ENCODE peak calls at places on chromosomes 1 and 21, in eight cellular contexts. One of them, this sample, is unnamed.

GRCh38 chr1:28417441-28418277 is 48.1 kb downstream of the PHACTR4 start:
- DNase-seq in A549: peak; percentile 74
- DNase-seq in fibroblast of lung: peak; percentile 88
- DNase-seq in dorsolateral prefrontal cortex: no peak
- DNase-seq in cardiac muscle cell: peak; percentile 74
- DNase-seq in PC-3: peak; percentile 63
- DNase-seq in thyroid gland: no peak
- DNase-seq in SK-N-SH: peak; percentile 40
- DNase-seq in this sample: no peak

GRCh38 chr1:235404190-235404589 is 37.0 kb downstream of the TBCE start:
- DNase-seq in thyroid gland: no peak
- DNase-seq in PC-3: no peak
- DNase-seq in dorsolateral prefrontal cortex: no peak
- DNase-seq in cardiac muscle cell: no peak
- DNase-seq in fibroblast of lung: no peak
- DNase-seq in A549: peak; percentile 90
- DNase-seq in SK-N-SH: no peak
- DNase-seq in this sample: no peak

GRCh38 chr1:159092398-159092760 is 15.8 kb upstream of the AIM2 start:
- DNase-seq in thyroid gland: no peak
- DNase-seq in A549: no peak
- DNase-seq in fibroblast of lung: no peak
- DNase-seq in dorsolateral prefrontal cortex: no peak
- DNase-seq in SK-N-SH: no peak
- DNase-seq in PC-3: no peak
- DNase-seq in cardiac muscle cell: peak; percentile 12
- DNase-seq in this sample: no peak

GRCh38 chr21:33901421-33902288 is 13.9 kb downstream of the ATP5PO start:
- DNase-seq in cardiac muscle cell: peak; percentile 84
- DNase-seq in SK-N-SH: peak; percentile 62
- DNase-seq in thyroid gland: peak; percentile 39
- DNase-seq in A549: peak; percentile 62
- DNase-seq in dorsolateral prefrontal cortex: peak; percentile 48
- DNase-seq in fibroblast of lung: peak; percentile 63
- DNase-seq in PC-3: peak; percentile 55
- DNase-seq in this sample: no peak

GRCh38 chr1:234775477-234776246 is 165.7 kb upstream of the IRF2BP2 start:
- DNase-seq in dorsolateral prefrontal cortex: no peak
- DNase-seq in PC-3: no peak
- DNase-seq in A549: no peak
- DNase-seq in thyroid gland: no peak
- DNase-seq in fibroblast of lung: no peak
- DNase-seq in cardiac muscle cell: no peak
- DNase-seq in SK-N-SH: no peak
- DNase-seq in this sample: peak; percentile 66

GRCh38 chr1:164765557-164765956 is 206.6 kb downstream of the PBX1 start:
- DNase-seq in cardiac muscle cell: peak; percentile 81
- DNase-seq in thyroid gland: no peak
- DNase-seq in A549: peak; percentile 72
- DNase-seq in PC-3: peak; percentile 81
- DNase-seq in SK-N-SH: no peak
- DNase-seq in dorsolateral prefrontal cortex: no peak
- DNase-seq in fibroblast of lung: peak; percentile 83
- DNase-seq in this sample: no peak

GRCh38 chr1:230142608-230143209 is 75.7 kb downstream of the GALNT2 start:
- DNase-seq in thyroid gland: no peak
- DNase-seq in A549: no peak
- DNase-seq in SK-N-SH: no peak
- DNase-seq in PC-3: no peak
- DNase-seq in fibroblast of lung: no peak
- DNase-seq in dorsolateral prefrontal cortex: no peak
- DNase-seq in cardiac muscle cell: no peak
- DNase-seq in this sample: no peak

GRCh38 chr1:41714613-41715389 is 203.9 kb downstream of the HIVEP3 start:
- DNase-seq in PC-3: no peak
- DNase-seq in SK-N-SH: peak; percentile 85
- DNase-seq in dorsolateral prefrontal cortex: no peak
- DNase-seq in A549: no peak
- DNase-seq in fibroblast of lung: no peak
- DNase-seq in cardiac muscle cell: no peak
- DNase-seq in thyroid gland: no peak
- DNase-seq in this sample: no peak

GRCh38 chr1:180905927-180906326 is 6.8 kb upstream of the KIAA1614 start:
- DNase-seq in cardiac muscle cell: no peak
- DNase-seq in dorsolateral prefrontal cortex: no peak
- DNase-seq in thyroid gland: no peak
- DNase-seq in PC-3: no peak
- DNase-seq in A549: no peak
- DNase-seq in SK-N-SH: no peak
- DNase-seq in fibroblast of lung: no peak
- DNase-seq in this sample: no peak

GRCh38 chr1:3906672-3907020 is 6.6 kb upstream of the C1orf174 start:
- DNase-seq in cardiac muscle cell: no peak
- DNase-seq in thyroid gland: no peak
- DNase-seq in fibroblast of lung: no peak
- DNase-seq in A549: no peak
- DNase-seq in SK-N-SH: no peak
- DNase-seq in dorsolateral prefrontal cortex: no peak
- DNase-seq in PC-3: no peak
- DNase-seq in this sample: no peak

GRCh38 chr1:115084902-115085505 is 4.3 kb downstream of the TSPAN2 start:
- DNase-seq in SK-N-SH: peak; percentile 56
- DNase-seq in dorsolateral prefrontal cortex: no peak
- DNase-seq in PC-3: no peak
- DNase-seq in fibroblast of lung: no peak
- DNase-seq in thyroid gland: no peak
- DNase-seq in A549: no peak
- DNase-seq in cardiac muscle cell: no peak
- DNase-seq in this sample: no peak

GRCh38 chr1:95953005-95953404 is 719.0 kb downstream of the RWDD3 start:
- DNase-seq in fibroblast of lung: peak; percentile 47
- DNase-seq in SK-N-SH: peak; percentile 27
- DNase-seq in A549: no peak
- DNase-seq in dorsolateral prefrontal cortex: no peak
- DNase-seq in thyroid gland: no peak
- DNase-seq in cardiac muscle cell: peak; percentile 44
- DNase-seq in PC-3: peak; percentile 26
- DNase-seq in this sample: no peak

GRCh38 chr1:116740726-116741125 is 13.5 kb upstream of the CD2 start:
- DNase-seq in A549: no peak
- DNase-seq in fibroblast of lung: no peak
- DNase-seq in cardiac muscle cell: no peak
- DNase-seq in thyroid gland: no peak
- DNase-seq in dorsolateral prefrontal cortex: no peak
- DNase-seq in SK-N-SH: no peak
- DNase-seq in PC-3: no peak
- DNase-seq in this sample: no peak

GRCh38 chr1:63831409-63831808 is 57.6 kb downstream of the ROR1 start:
- DNase-seq in cardiac muscle cell: no peak
- DNase-seq in A549: no peak
- DNase-seq in PC-3: no peak
- DNase-seq in thyroid gland: no peak
- DNase-seq in SK-N-SH: no peak
- DNase-seq in dorsolateral prefrontal cortex: no peak
- DNase-seq in fibroblast of lung: no peak
- DNase-seq in this sample: no peak

GRCh38 chr1:31746687-31747086 is 17.5 kb downstream of the ADGRB2 start:
- DNase-seq in thyroid gland: no peak
- DNase-seq in PC-3: no peak
- DNase-seq in SK-N-SH: no peak
- DNase-seq in cardiac muscle cell: no peak
- DNase-seq in A549: no peak
- DNase-seq in fibroblast of lung: no peak
- DNase-seq in dorsolateral prefrontal cortex: no peak
- DNase-seq in this sample: no peak

GRCh38 chr1:78690516-78690915 is 40.9 kb downstream of the IFI44 start:
- DNase-seq in SK-N-SH: no peak
- DNase-seq in dorsolateral prefrontal cortex: no peak
- DNase-seq in fibroblast of lung: no peak
- DNase-seq in A549: no peak
- DNase-seq in thyroid gland: no peak
- DNase-seq in PC-3: no peak
- DNase-seq in cardiac muscle cell: no peak
- DNase-seq in this sample: no peak

GRCh38 chr1:143691400-143691891 is 280.3 kb downstream of the FAM72C start:
- DNase-seq in SK-N-SH: no peak
- DNase-seq in fibroblast of lung: no peak
- DNase-seq in PC-3: peak; percentile 11
- DNase-seq in A549: peak; percentile 89
- DNase-seq in thyroid gland: no peak
- DNase-seq in cardiac muscle cell: peak; percentile 19
- DNase-seq in dorsolateral prefrontal cortex: no peak
- DNase-seq in this sample: no peak

GRCh38 chr1:63731117-63732043 is 42.4 kb upstream of the ROR1 start:
- DNase-seq in A549: peak; percentile 97
- DNase-seq in PC-3: peak; percentile 99
- DNase-seq in thyroid gland: no peak
- DNase-seq in cardiac muscle cell: peak; percentile 77
- DNase-seq in SK-N-SH: no peak
- DNase-seq in dorsolateral prefrontal cortex: no peak
- DNase-seq in fibroblast of lung: peak; percentile 97
- DNase-seq in this sample: no peak

GRCh38 chr1:185463433-185463832 is 146.4 kb upstream of the IVNS1ABP start:
- DNase-seq in PC-3: no peak
- DNase-seq in thyroid gland: no peak
- DNase-seq in A549: no peak
- DNase-seq in fibroblast of lung: no peak
- DNase-seq in dorsolateral prefrontal cortex: no peak
- DNase-seq in cardiac muscle cell: no peak
- DNase-seq in SK-N-SH: no peak
- DNase-seq in this sample: no peak

GRCh38 chr21:45539796-45540600 is 2.2 kb downstream of the SLC19A1 start:
- DNase-seq in fibroblast of lung: no peak
- DNase-seq in A549: no peak
- DNase-seq in cardiac muscle cell: no peak
- DNase-seq in SK-N-SH: no peak
- DNase-seq in PC-3: no peak
- DNase-seq in dorsolateral prefrontal cortex: no peak
- DNase-seq in thyroid gland: peak; percentile 1
- DNase-seq in this sample: peak; percentile 69
- H3K4me3 ChIP-seq in fibroblast of lung: no peak overlapping the region
- H3K4me3 ChIP-seq in A549: no peak overlapping the region
- H3K4me3 ChIP-seq in cardiac muscle cell: no peak overlapping the region
- H3K4me3 ChIP-seq in SK-N-SH: no peak overlapping the region
- H3K4me3 ChIP-seq in PC-3: no peak overlapping the region
- H3K4me3 ChIP-seq in dorsolateral prefrontal cortex: no peak overlapping the region
- H3K4me3 ChIP-seq in thyroid gland: no peak overlapping the region
- H3K4me3 ChIP-seq in this sample: no peak overlapping the region

GRCh38 chr1:17075470-17076255 is 21.8 kb upstream of the SDHB start:
- DNase-seq in A549: peak; percentile 49
- DNase-seq in dorsolateral prefrontal cortex: no peak
- DNase-seq in PC-3: peak; percentile 72
- DNase-seq in SK-N-SH: no peak
- DNase-seq in cardiac muscle cell: peak; percentile 11
- DNase-seq in thyroid gland: no peak
- DNase-seq in fibroblast of lung: no peak
- DNase-seq in this sample: no peak
- TF ChIP-seq CTCF in A549: peak; percentile 25
- TF ChIP-seq CTCF in dorsolateral prefrontal cortex: no peak
- TF ChIP-seq CTCF in PC-3: peak; percentile 76
- TF ChIP-seq CTCF in SK-N-SH: peak; percentile 45
- TF ChIP-seq CTCF in cardiac muscle cell: peak; percentile 38
- TF ChIP-seq CTCF in thyroid gland: no peak
- TF ChIP-seq CTCF in fibroblast of lung: peak; percentile 27
- TF ChIP-seq CTCF in this sample: no peak

GRCh38 chr1:225770586-225771248 is 6.9 kb upstream of the SRP9 start:
- DNase-seq in dorsolateral prefrontal cortex: no peak
- DNase-seq in SK-N-SH: no peak
- DNase-seq in PC-3: no peak
- DNase-seq in thyroid gland: no peak
- DNase-seq in cardiac muscle cell: peak; percentile 27
- DNase-seq in fibroblast of lung: no peak
- DNase-seq in A549: no peak
- DNase-seq in this sample: no peak

GRCh38 chr1:225772848-225773247 is 4.8 kb upstream of the SRP9 start:
- DNase-seq in thyroid gland: no peak
- DNase-seq in dorsolateral prefrontal cortex: no peak
- DNase-seq in PC-3: peak; percentile 82
- DNase-seq in SK-N-SH: no peak
- DNase-seq in A549: no peak
- DNase-seq in cardiac muscle cell: no peak
- DNase-seq in fibroblast of lung: no peak
- DNase-seq in this sample: no peak

GRCh38 chr1:225774276-225775147 is 3.1 kb upstream of the SRP9 start:
- DNase-seq in PC-3: no peak
- DNase-seq in thyroid gland: no peak
- DNase-seq in fibroblast of lung: no peak
- DNase-seq in cardiac muscle cell: no peak
- DNase-seq in SK-N-SH: no peak
- DNase-seq in A549: no peak
- DNase-seq in dorsolateral prefrontal cortex: no peak
- DNase-seq in this sample: no peak

GRCh38 chr1:225771661-225772322 is 5.8 kb upstream of the SRP9 start:
- DNase-seq in cardiac muscle cell: no peak
- DNase-seq in PC-3: no peak
- DNase-seq in fibroblast of lung: no peak
- DNase-seq in dorsolateral prefrontal cortex: no peak
- DNase-seq in thyroid gland: no peak
- DNase-seq in SK-N-SH: no peak
- DNase-seq in A549: no peak
- DNase-seq in this sample: peak; percentile 63

GRCh38 chr1:225772323-225772768 is 5.3 kb upstream of the SRP9 start:
- DNase-seq in thyroid gland: peak; percentile 90
- DNase-seq in PC-3: peak; percentile 99
- DNase-seq in dorsolateral prefrontal cortex: peak; percentile 84
- DNase-seq in A549: peak; percentile 90
- DNase-seq in cardiac muscle cell: peak; percentile 93
- DNase-seq in fibroblast of lung: peak; percentile 90
- DNase-seq in SK-N-SH: peak; percentile 79
- DNase-seq in this sample: peak; percentile 88
- H3K27ac ChIP-seq in thyroid gland: no peak overlapping the region
- H3K27ac ChIP-seq in PC-3: peak overlapping the region; percentile 87
- H3K27ac ChIP-seq in dorsolateral prefrontal cortex: peak overlapping the region; percentile 81
- H3K27ac ChIP-seq in A549: peak overlapping the region; percentile 83
- H3K27ac ChIP-seq in cardiac muscle cell: no peak overlapping the region
- H3K27ac ChIP-seq in fibroblast of lung: no peak overlapping the region
- H3K27ac ChIP-seq in SK-N-SH: peak overlapping the region; percentile 78
- H3K27ac ChIP-seq in this sample: peak overlapping the region; percentile 40

GRCh38 chr1:179744401-179745130 is 1.5 kb downstream of the FAM163A start:
- DNase-seq in PC-3: no peak
- DNase-seq in A549: no peak
- DNase-seq in cardiac muscle cell: no peak
- DNase-seq in SK-N-SH: peak; percentile 65
- DNase-seq in thyroid gland: no peak
- DNase-seq in dorsolateral prefrontal cortex: no peak
- DNase-seq in fibroblast of lung: no peak
- DNase-seq in this sample: no peak

GRCh38 chr1:179742291-179742690 is 800 bp upstream of the FAM163A start:
- DNase-seq in SK-N-SH: no peak
- DNase-seq in thyroid gland: no peak
- DNase-seq in cardiac muscle cell: no peak
- DNase-seq in fibroblast of lung: no peak
- DNase-seq in A549: no peak
- DNase-seq in dorsolateral prefrontal cortex: no peak
- DNase-seq in PC-3: no peak
- DNase-seq in this sample: no peak

GRCh38 chr1:179745131-179745611 is 2.1 kb downstream of the FAM163A start:
- DNase-seq in dorsolateral prefrontal cortex: no peak
- DNase-seq in PC-3: no peak
- DNase-seq in SK-N-SH: peak; percentile 58
- DNase-seq in fibroblast of lung: no peak
- DNase-seq in A549: no peak
- DNase-seq in cardiac muscle cell: no peak
- DNase-seq in thyroid gland: no peak
- DNase-seq in this sample: no peak

GRCh38 chr1:179743679-179744400 is 749 bp downstream of the FAM163A start:
- DNase-seq in cardiac muscle cell: peak; percentile 49
- DNase-seq in thyroid gland: peak; percentile 25
- DNase-seq in PC-3: no peak
- DNase-seq in SK-N-SH: peak; percentile 80
- DNase-seq in dorsolateral prefrontal cortex: no peak
- DNase-seq in A549: no peak
- DNase-seq in fibroblast of lung: no peak
- DNase-seq in this sample: no peak

GRCh38 chr1:179742717-179743678 is at the start of gene FAM163A:
- DNase-seq in SK-N-SH: peak; percentile 85
- DNase-seq in thyroid gland: peak; percentile 30
- DNase-seq in fibroblast of lung: no peak
- DNase-seq in A549: no peak
- DNase-seq in cardiac muscle cell: peak; percentile 33
- DNase-seq in dorsolateral prefrontal cortex: no peak
- DNase-seq in PC-3: no peak
- DNase-seq in this sample: no peak
- H3K4me3 ChIP-seq in SK-N-SH: no peak within 1 kb of the TSS
- H3K4me3 ChIP-seq in thyroid gland: peak within 1 kb of the TSS; percentile 38
- H3K4me3 ChIP-seq in fibroblast of lung: no peak within 1 kb of the TSS
- H3K4me3 ChIP-seq in A549: peak within 1 kb of the TSS; percentile 47
- H3K4me3 ChIP-seq in cardiac muscle cell: peak within 1 kb of the TSS; percentile 29
- H3K4me3 ChIP-seq in dorsolateral prefrontal cortex: peak within 1 kb of the TSS; percentile 42
- H3K4me3 ChIP-seq in PC-3: no peak within 1 kb of the TSS
- H3K4me3 ChIP-seq in this sample: peak within 1 kb of the TSS; percentile 63